ENCODE peak calls at places on chromosomes 5 and 9, in ten cellular contexts. P, S, R, Z, W, G, A, L, M and N are unnamed samples.
A peak's percentile ranks its signal among the peaks of the same experiment; 100 is the strongest.

GRCh38 chr5:43780586-43780985 is 177.6 kb downstream of the NNT start:
- DNase-seq in P (no peak), S (no peak), R (no peak), Z (no peak), W (peak; percentile 2), G (peak; percentile 55), A (no peak), L (no peak), M (no peak), N (no peak)

GRCh38 chr5:118687671-118688621 is 300.4 kb downstream of the DTWD2 start:
- DNase-seq in P (no peak), S (no peak), R (no peak), Z (no peak), W (no peak), G (no peak), A (no peak), L (no peak), M (no peak), N (no peak)

GRCh38 chr9:72292874-72293607 is 72.0 kb downstream of the ZFAND5 start:
- DNase-seq in P (no peak), S (no peak), R (no peak), Z (no peak), W (peak; percentile 36), G (peak; percentile 30), A (no peak), L (peak; percentile 71), M (no peak), N (peak; percentile 78)

GRCh38 chr9:12785941-12786340 is 11.1 kb downstream of the LURAP1L start:
- DNase-seq in P (no peak), S (no peak), R (no peak), Z (no peak), W (no peak), G (no peak), A (no peak), L (no peak), M (no peak), N (no peak)

GRCh38 chr9:78539904-78540303 is 243.0 kb downstream of the PSAT1 start:
- DNase-seq in P (no peak), S (peak; percentile 54), R (no peak), Z (peak; percentile 2), W (peak; percentile 90), G (peak; percentile 86), A (no peak), L (no peak), M (no peak), N (no peak)

GRCh38 chr9:110538169-110538568 is 41.4 kb downstream of the SVEP1 start:
- DNase-seq in P (no peak), S (no peak), R (no peak), Z (no peak), W (no peak), G (peak; percentile 47), A (no peak), L (no peak), M (no peak), N (no peak)

GRCh38 chr9:128412120-128412790 is 8.4 kb upstream of the CERCAM start:
- DNase-seq in P (peak; percentile 49), S (peak; percentile 55), R (peak; percentile 43), Z (peak; percentile 71), W (peak; percentile 48), G (no peak), A (peak; percentile 70), L (peak; percentile 88), M (peak; percentile 94), N (peak; percentile 74)

GRCh38 chr5:15762668-15763067 is 262.7 kb downstream of the FBXL7 start:
- DNase-seq in P (no peak), S (no peak), R (no peak), Z (no peak), W (no peak), G (no peak), A (no peak), L (no peak), M (no peak), N (no peak)

GRCh38 chr5:66897355-66897754 is 299.2 kb downstream of the CD180 start:
- DNase-seq in P (no peak), S (no peak), R (no peak), Z (no peak), W (no peak), G (no peak), A (no peak), L (no peak), M (no peak), N (no peak)

GRCh38 chr5:5351288-5352089 is 71.0 kb upstream of the ICE1 start:
- DNase-seq in P (no peak), S (no peak), R (no peak), Z (no peak), W (peak; percentile 77), G (no peak), A (no peak), L (peak; percentile 53), M (no peak), N (peak; percentile 89)

GRCh38 chr5:56941981-56942380 is 9.9 kb downstream of the MIER3 start:
- DNase-seq in P (no peak), S (no peak), R (no peak), Z (no peak), W (no peak), G (no peak), A (no peak), L (peak; percentile 26), M (no peak), N (no peak)

GRCh38 chr5:162593881-162594280 is 526.3 kb downstream of the GABRG2 start:
- DNase-seq in P (no peak), S (no peak), R (no peak), Z (no peak), W (no peak), G (no peak), A (no peak), L (peak; percentile 0), M (no peak), N (peak; percentile 42)

GRCh38 chr5:56827043-56827442 is 11.7 kb downstream of the MAP3K1 start:
- DNase-seq in P (no peak), S (no peak), R (no peak), Z (no peak), W (peak; percentile 29), G (no peak), A (no peak), L (no peak), M (no peak), N (peak; percentile 80)

GRCh38 chr9:128384801-128385492 is 13.8 kb downstream of the URM1 start:
- DNase-seq in P (no peak), S (no peak), R (no peak), Z (no peak), W (peak; percentile 30), G (no peak), A (no peak), L (no peak), M (no peak), N (no peak)

GRCh38 chr9:132090771-132091170 is 11.1 kb upstream of the MED27 start:
- DNase-seq in P (no peak), S (no peak), R (no peak), Z (no peak), W (peak; percentile 82), G (peak; percentile 83), A (no peak), L (no peak), M (no peak), N (no peak)

GRCh38 chr9:133771486-133772482 is 33.6 kb upstream of the SARDH start:
- DNase-seq in P (no peak), S (no peak), R (peak; percentile 13), Z (no peak), W (no peak), G (no peak), A (no peak), L (no peak), M (peak; percentile 15), N (no peak)

GRCh38 chr5:154610321-154611154 is 132.5 kb upstream of the HAND1 start:
- DNase-seq in P (peak; percentile 81), S (peak; percentile 78), R (peak; percentile 60), Z (peak; percentile 29), W (peak; percentile 82), G (no peak), A (peak; percentile 84), L (peak; percentile 85), M (peak; percentile 47), N (peak; percentile 76)

GRCh38 chr5:113680534-113680933 is 167.0 kb downstream of the YTHDC2 start:
- DNase-seq in P (no peak), S (no peak), R (no peak), Z (no peak), W (no peak), G (no peak), A (no peak), L (no peak), M (no peak), N (no peak)

GRCh38 chr5:139745121-139745799 is 50.3 kb upstream of the PSD2 start:
- DNase-seq in P (peak; percentile 56), S (no peak), R (peak; percentile 84), Z (no peak), W (peak; percentile 69), G (peak; percentile 38), A (peak; percentile 58), L (peak; percentile 95), M (no peak), N (no peak)

GRCh38 chr9:91420471-91421021 is 3.1 kb downstream of the NFIL3 start:
- DNase-seq in P (no peak), S (no peak), R (no peak), Z (no peak), W (peak; percentile 20), G (no peak), A (no peak), L (no peak), M (no peak), N (no peak)

GRCh38 chr5:119293202-119293829 is 62.5 kb upstream of the TNFAIP8 start:
- DNase-seq in P (no peak), S (no peak), R (no peak), Z (no peak), W (no peak), G (no peak), A (no peak), L (no peak), M (no peak), N (peak; percentile 27)

GRCh38 chr5:136036991-136037705 is 8.4 kb downstream of the TGFBI start:
- DNase-seq in P (no peak), S (peak; percentile 93), R (peak; percentile 44), Z (peak; percentile 53), W (peak; percentile 93), G (no peak), A (peak; percentile 71), L (peak; percentile 99), M (no peak), N (peak; percentile 94)

GRCh38 chr5:138752951-138753793 is at the start of gene CTNNA1:
- DNase-seq in P (peak; percentile 87), S (peak; percentile 67), R (peak; percentile 61), Z (no peak), W (peak; percentile 82), G (peak; percentile 24), A (peak; percentile 64), L (peak; percentile 69), M (peak; percentile 43), N (peak; percentile 70)

GRCh38 chr5:146919304-146919703 is 40.7 kb upstream of the PPP2R2B start:
- DNase-seq in P (no peak), S (no peak), R (no peak), Z (no peak), W (no peak), G (no peak), A (no peak), L (no peak), M (no peak), N (no peak)

GRCh38 chr9:71353723-71354122 is 232.3 kb upstream of the TRPM3 start:
- DNase-seq in P (no peak), S (no peak), R (no peak), Z (no peak), W (peak; percentile 8), G (peak; percentile 40), A (no peak), L (no peak), M (no peak), N (no peak)

GRCh38 chr5:93510626-93511420 is 70.2 kb downstream of the NR2F1-AS1 start:
- DNase-seq in P (no peak), S (no peak), R (no peak), Z (no peak), W (no peak), G (no peak), A (no peak), L (no peak), M (no peak), N (no peak)

GRCh38 chr9:131809941-131810344 is 70.1 kb upstream of the RAPGEF1 start:
- DNase-seq in P (no peak), S (no peak), R (no peak), Z (no peak), W (peak; percentile 42), G (peak; percentile 10), A (no peak), L (no peak), M (no peak), N (no peak)

GRCh38 chr9:84170521-84171141 is 169.9 kb downstream of the SLC28A3 start:
- DNase-seq in P (peak; percentile 93), S (peak; percentile 40), R (peak; percentile 60), Z (peak; percentile 23), W (peak; percentile 96), G (peak; percentile 90), A (no peak), L (no peak), M (no peak), N (peak; percentile 8)